ENCODE peak calls at places on chromosomes 4 and X, in five cellular contexts. K, C, P, X and M are unnamed samples.
A peak's percentile ranks its signal among the peaks of the same experiment; 100 is the strongest.

GRCh38 chr4:14375816-14376215 is 626.5 kb upstream of the CPEB2 start:
- DNase-seq in K (no peak), C (no peak), P (no peak), X (no peak), M (no peak)

GRCh38 chr4:145609494-145610427 is 9.4 kb upstream of the MMAA start:
- DNase-seq in K (no peak), C (peak; percentile 64), P (peak; percentile 24), X (no peak), M (no peak)

GRCh38 chr4:121112530-121112929 is 40.2 kb upstream of the NDNF start:
- DNase-seq in K (no peak), C (no peak), P (no peak), X (no peak), M (no peak)

GRCh38 chrX:10124506-10125247 is 32.1 kb upstream of the CLCN4 start:
- DNase-seq in K (no peak), C (no peak), P (no peak), X (no peak), M (no peak)

GRCh38 chr4:81375745-81376144 is 96.0 kb downstream of the RASGEF1B start:
- DNase-seq in K (no peak), C (peak; percentile 2), P (no peak), X (no peak), M (no peak)

GRCh38 chr4:139740531-139741041 is 75.0 kb downstream of the MGST2 start:
- DNase-seq in K (peak; percentile 55), C (peak; percentile 68), P (peak; percentile 62), X (peak; percentile 70), M (peak; percentile 76)

GRCh38 chr4:150816491-150816890 is 198.6 kb downstream of the LRBA start:
- DNase-seq in K (no peak), C (no peak), P (no peak), X (no peak), M (no peak)

GRCh38 chr4:151458148-151458547 is 49.2 kb downstream of the FHIP1A start:
- DNase-seq in K (no peak), C (no peak), P (no peak), X (no peak), M (no peak)

GRCh38 chr4:98921292-98921691 is 7.6 kb downstream of the EIF4E start:
- DNase-seq in K (no peak), C (no peak), P (no peak), X (no peak), M (no peak)

GRCh38 chr4:8705161-8706145 is 112.9 kb downstream of the CPZ start:
- DNase-seq in K (no peak), C (no peak), P (no peak), X (peak; percentile 31), M (peak; percentile 47)

GRCh38 chrX:110280954-110281353 is 36.9 kb downstream of the AMMECR1 start:
- DNase-seq in K (no peak), C (no peak), P (no peak), X (no peak), M (no peak)

GRCh38 chrX:22134681-22135080 is 102.6 kb downstream of the PHEX start:
- DNase-seq in K (no peak), C (peak; percentile 48), P (no peak), X (no peak), M (no peak)

GRCh38 chr4:1547131-1547862 is 136.8 kb downstream of the FAM53A start:
- DNase-seq in K (no peak), C (no peak), P (peak; percentile 11), X (no peak), M (peak; percentile 54)

GRCh38 chr4:81137446-81137845 is 77.6 kb downstream of the PRKG2 start:
- DNase-seq in K (no peak), C (no peak), P (no peak), X (no peak), M (no peak)

GRCh38 chr4:85024671-85025070 is 58.2 kb upstream of the WDFY3 start:
- DNase-seq in K (no peak), C (no peak), P (no peak), X (no peak), M (no peak)

GRCh38 chr4:153758136-153758535 is 1.7 kb downstream of the RNF175 start:
- DNase-seq in K (no peak), C (no peak), P (no peak), X (no peak), M (no peak)
- H3K27ac ChIP-seq in K (no peak overlapping the region), C (no peak overlapping the region), P (no peak overlapping the region), X (no peak overlapping the region), M (no peak overlapping the region)

DNA sequence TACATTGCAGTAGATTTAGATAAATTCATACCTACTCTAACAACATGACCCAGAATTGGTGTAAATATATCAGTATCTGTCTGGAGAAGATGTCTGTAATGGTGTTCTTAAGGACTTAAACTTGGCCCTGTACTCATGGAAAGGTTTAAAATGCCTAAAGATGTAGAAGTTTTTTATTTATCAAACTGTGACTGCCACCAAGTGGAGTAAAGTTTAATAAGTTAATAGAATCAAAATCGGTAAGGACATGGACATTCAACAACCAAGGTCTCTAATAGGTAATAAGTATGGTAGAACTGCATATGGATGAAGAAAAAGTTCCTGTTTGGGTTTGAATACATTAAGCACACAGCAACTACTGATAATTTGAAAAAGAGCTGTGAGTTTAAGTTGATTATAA is 474.0 kb upstream of the NDST3 start:
- DNase-seq in K (no peak), C (peak; percentile 6), P (no peak), X (no peak), M (no peak)
- TF ChIP-seq CTCF in K (peak; percentile 15), C (peak; percentile 17), P (no peak), X (no peak), M (no peak)

DNA sequence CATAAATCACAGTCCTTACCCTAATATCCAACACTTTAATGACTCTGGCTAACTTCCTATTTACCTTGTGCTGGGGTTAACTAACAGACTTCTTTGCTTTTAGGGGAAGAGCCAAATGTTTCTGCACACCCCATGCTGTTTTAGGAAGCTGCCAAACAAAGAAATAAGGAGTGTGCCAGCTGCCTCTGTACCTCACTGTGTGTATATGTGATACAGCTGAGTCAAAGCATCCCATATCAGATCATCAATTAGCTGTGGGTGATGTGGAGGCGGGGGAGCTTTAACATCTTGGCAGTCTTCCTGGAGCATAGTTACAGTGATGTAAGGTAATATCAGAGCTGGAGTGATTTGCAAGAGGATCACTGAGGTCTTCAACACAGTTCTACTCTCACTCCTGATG is 95.4 kb downstream of the COL25A1 start:
- DNase-seq in K (no peak), C (no peak), P (no peak), X (no peak), M (no peak)
- H3K27ac ChIP-seq in K (no peak overlapping the region), C (no peak overlapping the region), P (peak overlapping the region; percentile 11), X (no peak overlapping the region), M (no peak overlapping the region)

GRCh38 chrX:111822191-111822590 is 53.8 kb upstream of the TRPC5OS start:
- DNase-seq in K (no peak), C (no peak), P (no peak), X (no peak), M (no peak)

GRCh38 chrX:111823703-111824102 is 52.3 kb upstream of the TRPC5OS start:
- DNase-seq in K (no peak), C (no peak), P (no peak), X (no peak), M (no peak)

DNA sequence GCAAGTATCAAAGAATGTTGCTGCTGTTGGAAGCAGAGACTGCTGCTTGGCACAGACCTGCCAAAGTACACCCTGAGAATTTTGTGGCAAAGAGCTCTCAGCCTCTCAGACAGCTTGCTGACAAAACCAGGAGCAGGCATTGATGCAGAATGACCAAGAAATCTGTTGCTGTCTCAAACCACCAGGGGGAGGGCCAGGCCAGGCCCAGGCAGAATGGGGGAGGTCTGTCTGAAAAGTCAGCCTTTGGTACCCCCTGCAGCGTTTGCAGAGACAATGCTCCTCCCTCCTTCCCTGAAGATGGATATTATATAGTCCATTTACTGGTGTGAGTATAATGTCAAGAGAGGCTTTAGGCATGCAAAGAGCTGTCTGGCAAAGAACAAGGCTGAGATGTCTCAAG is 52.9 kb upstream of the TRPC5OS start:
- DNase-seq in K (no peak), C (peak; percentile 16), P (no peak), X (no peak), M (no peak)
- TF ChIP-seq CTCF in K (peak; percentile 11), C (no peak), P (no peak), X (no peak), M (no peak)

DNA sequence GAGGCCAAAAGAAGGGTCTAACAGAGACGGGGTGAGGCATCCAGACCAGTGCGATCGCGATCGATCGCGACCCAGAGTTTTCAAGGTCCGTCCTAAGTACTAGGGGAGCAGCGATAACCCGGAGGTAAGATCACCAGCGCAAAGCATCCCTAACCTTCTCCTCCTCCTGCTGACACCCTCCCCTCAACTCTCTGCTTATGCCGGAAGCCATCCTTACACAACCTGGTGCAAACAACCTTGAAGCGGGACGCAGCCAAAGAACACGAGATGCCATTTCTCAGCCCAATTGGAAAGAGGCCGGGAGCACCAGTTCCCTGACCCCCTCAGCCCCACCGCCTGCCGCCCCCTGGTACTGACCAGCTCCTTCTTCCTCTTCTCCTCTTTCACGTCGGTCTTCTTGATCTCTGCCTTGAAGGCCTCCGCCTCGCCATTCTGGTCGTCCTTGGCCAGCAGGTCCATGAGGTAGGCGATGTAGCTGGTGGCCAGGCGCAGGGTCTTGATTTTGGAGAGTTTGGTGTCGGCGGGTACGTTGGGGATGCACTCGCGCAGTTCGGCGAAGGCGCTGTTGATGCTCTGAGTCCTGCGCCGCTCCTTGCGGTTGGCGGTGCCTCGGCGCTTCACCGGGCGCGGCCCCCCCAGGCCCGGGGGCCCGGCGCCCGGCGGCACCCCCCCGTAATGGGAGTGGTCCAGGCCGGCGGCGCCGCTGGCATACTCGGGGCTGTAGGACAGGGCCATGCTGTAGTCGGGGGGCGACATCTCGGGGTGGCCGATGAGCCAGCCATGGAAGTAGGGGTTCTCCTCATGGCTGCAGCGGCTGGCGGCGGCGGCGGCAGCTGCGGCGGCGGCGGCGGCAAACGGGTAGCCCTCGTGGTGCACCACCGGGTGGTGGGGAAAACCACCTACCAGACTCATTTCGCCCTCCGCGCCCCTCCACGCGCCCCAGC is 1.4 kb downstream of the HAND2 start:
- DNase-seq in K (peak; percentile 44), C (no peak), P (no peak), X (no peak), M (no peak)
- H3K27ac ChIP-seq in K (peak overlapping the region; percentile 91), C (peak overlapping the region; percentile 71), P (no peak overlapping the region), X (no peak overlapping the region), M (no peak overlapping the region)

GRCh38 chr4:78667764-78668163 is 108.4 kb upstream of the BMP2K start:
- DNase-seq in K (no peak), C (no peak), P (no peak), X (no peak), M (no peak)

GRCh38 chr4:78671812-78672440 is 104.2 kb upstream of the BMP2K start:
- DNase-seq in K (no peak), C (no peak), P (no peak), X (no peak), M (no peak)

GRCh38 chr4:78666830-78667258 is 109.3 kb upstream of the BMP2K start:
- DNase-seq in K (no peak), C (no peak), P (no peak), X (no peak), M (no peak)

GRCh38 chr4:78667337-78667736 is 108.8 kb upstream of the BMP2K start:
- DNase-seq in K (no peak), C (no peak), P (no peak), X (no peak), M (no peak)

DNA sequence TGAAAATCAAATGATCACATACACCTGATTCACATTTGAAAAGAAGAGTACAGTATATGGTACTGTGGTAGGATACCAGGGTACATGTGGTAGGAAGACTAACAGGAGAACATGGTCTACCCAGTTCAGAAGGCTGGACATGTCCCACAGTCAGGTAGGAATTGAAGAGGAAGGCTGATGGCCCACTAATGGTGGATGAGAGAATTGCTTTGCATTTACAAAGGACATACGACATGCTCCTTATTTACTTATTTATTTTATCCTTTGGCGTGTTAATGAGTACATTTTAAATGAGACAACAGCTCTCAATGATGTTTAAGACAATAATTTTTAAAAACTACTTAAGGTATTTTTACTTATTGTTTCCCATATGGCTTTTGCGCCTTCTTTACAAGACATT is 106.7 kb upstream of the BMP2K start:
- DNase-seq in K (no peak), C (peak; percentile 35), P (no peak), X (no peak), M (no peak)
- TF ChIP-seq CTCF in K (no peak), C (no peak), P (no peak), X (peak; percentile 13), M (peak; percentile 10)